ENCODE peak calls at places on chromosomes 5 and 9, in nine cellular contexts. Q, E, S, O, W, C, A, Z and B are unnamed samples.

GRCh38 chr9:76322810-76323209 is 71.4 kb downstream of the RFK start:
- DNase-seq in Q (no peak), E (no peak), S (no peak), O (no peak), W (no peak), C (no peak), A (no peak), Z (no peak), B (no peak)

GRCh38 chr9:110027624-110028023 is 180.3 kb downstream of the C9orf152 start:
- DNase-seq in Q (peak; percentile 55), E (no peak), S (no peak), O (peak; percentile 78), W (no peak), C (no peak), A (no peak), Z (no peak), B (no peak)

GRCh38 chr5:51278458-51279049 is 104.7 kb upstream of the ISL1 start:
- DNase-seq in Q (no peak), E (no peak), S (no peak), O (no peak), W (no peak), C (no peak), A (no peak), Z (no peak), B (no peak)

GRCh38 chr9:133609311-133610098 is at the start of gene FAM163B:
- DNase-seq in Q (no peak), E (peak; percentile 98), S (peak; percentile 74), O (peak; percentile 9), W (no peak), C (no peak), A (no peak), Z (no peak), B (no peak)

GRCh38 chr9:15401266-15401665 is 21.4 kb upstream of the SNAPC3 start:
- DNase-seq in Q (peak; percentile 22), E (peak; percentile 88), S (no peak), O (peak; percentile 79), W (no peak), C (no peak), A (no peak), Z (peak; percentile 62), B (no peak)

GRCh38 chr9:123825337-123825736 is 104.6 kb downstream of the DENND1A start:
- DNase-seq in Q (peak; percentile 8), E (no peak), S (no peak), O (peak; percentile 13), W (no peak), C (no peak), A (no peak), Z (no peak), B (no peak)

GRCh38 chr5:174623438-174624019 is 100.9 kb upstream of the MSX2 start:
- DNase-seq in Q (no peak), E (no peak), S (no peak), O (no peak), W (no peak), C (no peak), A (no peak), Z (no peak), B (no peak)

GRCh38 chr9:87890866-87891265 is 8.2 kb downstream of the SPATA31E1 start:
- DNase-seq in Q (no peak), E (peak; percentile 79), S (no peak), O (no peak), W (no peak), C (no peak), A (no peak), Z (no peak), B (no peak)

GRCh38 chr5:79237735-79238560 is 2.0 kb downstream of the JMY start:
- DNase-seq in Q (no peak), E (peak; percentile 44), S (no peak), O (no peak), W (no peak), C (no peak), A (no peak), Z (no peak), B (no peak)

GRCh38 chr5:175861337-175862130 is 9.8 kb upstream of the CPLX2 start:
- DNase-seq in Q (no peak), E (peak; percentile 77), S (no peak), O (no peak), W (no peak), C (no peak), A (no peak), Z (no peak), B (no peak)

GRCh38 chr5:34447424-34447823 is 208.7 kb upstream of the RAI14 start:
- DNase-seq in Q (no peak), E (no peak), S (no peak), O (no peak), W (no peak), C (no peak), A (no peak), Z (no peak), B (no peak)

GRCh38 chr9:25602366-25603044 is 75.7 kb downstream of the TUSC1 start:
- DNase-seq in Q (no peak), E (no peak), S (no peak), O (no peak), W (no peak), C (no peak), A (no peak), Z (no peak), B (no peak)

GRCh38 chr5:112931473-112931872 is 9.4 kb upstream of the REEP5 start:
- DNase-seq in Q (no peak), E (no peak), S (peak; percentile 54), O (no peak), W (no peak), C (no peak), A (no peak), Z (no peak), B (no peak)

GRCh38 chr5:152542741-152543140 is 137.7 kb upstream of the NMUR2 start:
- DNase-seq in Q (peak; percentile 73), E (no peak), S (no peak), O (peak; percentile 7), W (no peak), C (no peak), A (no peak), Z (no peak), B (no peak)

GRCh38 chr5:98775246-98775961 is 1.9 kb downstream of the RGMB start:
- DNase-seq in Q (no peak), E (no peak), S (no peak), O (no peak), W (no peak), C (no peak), A (no peak), Z (no peak), B (no peak)

GRCh38 chr5:45081082-45081481 is 272.3 kb downstream of the MRPS30 start:
- DNase-seq in Q (no peak), E (no peak), S (no peak), O (no peak), W (no peak), C (no peak), A (no peak), Z (no peak), B (no peak)

GRCh38 chr5:114665551-114665950 is 303.7 kb downstream of the KCNN2 start:
- DNase-seq in Q (no peak), E (no peak), S (no peak), O (no peak), W (no peak), C (no peak), A (no peak), Z (no peak), B (no peak)

GRCh38 chr5:55230086-55230629 is 3.0 kb upstream of the MCIDAS start:
- DNase-seq in Q (no peak), E (peak; percentile 70), S (no peak), O (no peak), W (no peak), C (no peak), A (no peak), Z (no peak), B (no peak)

GRCh38 chr9:96388144-96388543 is 4.6 kb upstream of the SLC35D2 start:
- DNase-seq in Q (no peak), E (peak; percentile 68), S (no peak), O (no peak), W (no peak), C (no peak), A (no peak), Z (peak; percentile 26), B (no peak)

GRCh38 chr5:69046375-69046957 is 47.3 kb upstream of the SLC30A5 start:
- DNase-seq in Q (no peak), E (no peak), S (peak; percentile 69), O (no peak), W (no peak), C (no peak), A (no peak), Z (no peak), B (no peak)

GRCh38 chr9:115373000-115373709 is 255.2 kb upstream of the TNC start:
- DNase-seq in Q (peak; percentile 93), E (peak; percentile 93), S (no peak), O (peak; percentile 97), W (no peak), C (no peak), A (no peak), Z (no peak), B (no peak)

GRCh38 chr9:36788534-36788933 is 215.8 kb downstream of the MELK start:
- DNase-seq in Q (peak; percentile 9), E (peak; percentile 78), S (peak; percentile 8), O (no peak), W (no peak), C (no peak), A (no peak), Z (no peak), B (no peak)
- TF ChIP-seq CTCF in Q (peak; percentile 34), E (peak; percentile 47), S (peak; percentile 35), O (peak; percentile 63), W (no peak), C (peak; percentile 64), A (no peak), Z (no peak), B (peak; percentile 37)

GRCh38 chr5:173395257-173395932 is 67.2 kb upstream of the STC2 start:
- DNase-seq in Q (peak; percentile 43), E (peak; percentile 80), S (peak; percentile 16), O (peak; percentile 85), W (no peak), C (no peak), A (no peak), Z (peak; percentile 53), B (no peak)
- TF ChIP-seq CTCF in Q (peak; percentile 10), E (peak; percentile 74), S (peak; percentile 14), O (peak; percentile 85), W (no peak), C (peak; percentile 25), A (no peak), Z (no peak), B (no peak)

GRCh38 chr5:139670369-139671095 is 22.4 kb downstream of the CXXC5 start:
- DNase-seq in Q (no peak), E (peak; percentile 94), S (peak; percentile 53), O (no peak), W (peak; percentile 76), C (no peak), A (no peak), Z (no peak), B (no peak)
- TF ChIP-seq CTCF in Q (peak; percentile 20), E (peak; percentile 43), S (peak; percentile 70), O (peak; percentile 61), W (no peak), C (peak; percentile 52), A (no peak), Z (no peak), B (peak; percentile 46)

DNA sequence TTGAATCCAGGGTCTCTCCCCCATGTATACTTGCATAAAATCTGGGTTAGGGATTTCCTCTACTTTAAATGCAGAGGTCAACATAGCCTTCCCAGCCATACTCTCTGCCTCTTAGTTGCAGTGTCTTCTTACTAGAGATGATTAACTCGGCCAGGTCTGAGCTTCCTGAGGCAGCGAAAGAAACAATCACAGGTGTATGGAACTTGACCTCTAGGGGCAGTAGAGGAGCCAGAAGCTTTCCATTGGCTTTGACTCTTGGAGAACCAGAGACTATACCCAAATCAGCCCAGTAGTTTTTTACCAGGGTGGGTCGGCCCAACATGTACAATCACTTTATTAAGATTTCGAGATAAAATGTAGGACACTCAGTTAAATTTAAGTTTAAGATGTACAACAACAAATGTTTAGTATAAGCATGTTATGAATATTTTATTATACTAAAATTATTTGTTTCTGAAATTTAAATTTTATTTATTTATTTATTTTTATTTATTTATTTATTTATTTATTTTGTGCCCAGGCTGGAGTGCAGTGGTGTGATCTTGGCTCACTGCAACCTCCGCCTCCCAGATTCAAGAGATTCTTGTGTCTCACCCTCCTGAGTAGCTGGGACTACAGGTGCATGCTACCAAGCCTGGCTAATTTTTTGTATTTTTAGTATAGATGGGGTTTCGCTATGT is 48.0 kb upstream of the DMRT3 start:
- DNase-seq in Q (peak; percentile 39), E (peak; percentile 75), S (peak; percentile 17), O (no peak), W (peak; percentile 8), C (no peak), A (no peak), Z (no peak), B (no peak)
- TF ChIP-seq CTCF in Q (peak; percentile 26), E (peak; percentile 39), S (peak; percentile 47), O (peak; percentile 29), W (no peak), C (peak; percentile 71), A (no peak), Z (no peak), B (peak; percentile 72)